ENCODE peak calls at places on chromosomes 7 and 10, in eight cellular contexts. N is breast epithelium, C is HL-60, V is fibroblast of lung, F is choroid plexus epithelial cell, D is right atrium auricular region, Y is left ventricle myocardium inferior, X is sigmoid colon. K is an unnamed sample.

GRCh38 chr7:96330193-96330592 is 8.3 kb upstream of the SLC25A13 start:
- DNase-seq in N (peak; percentile 44), C (no peak), V (no peak), F (peak; percentile 17), D (no peak), Y (no peak), X (no peak), K (no peak)

GRCh38 chr7:135811513-135811912 is 62.9 kb upstream of the FAM180A start:
- DNase-seq in N (no peak), C (no peak), V (no peak), F (no peak), D (no peak), Y (no peak), X (no peak), K (no peak)

GRCh38 chr10:6763417-6763816 is 183.3 kb upstream of the PRKCQ start:
- DNase-seq in N (no peak), C (no peak), V (no peak), F (no peak), D (no peak), Y (no peak), X (no peak), K (no peak)

GRCh38 chr7:79461660-79462059 is 8.2 kb upstream of the MAGI2 start:
- DNase-seq in N (no peak), C (no peak), V (peak; percentile 78), F (peak; percentile 87), D (no peak), Y (no peak), X (no peak), K (no peak)

GRCh38 chr7:23334482-23335056 is 35.4 kb downstream of the MALSU1 start:
- DNase-seq in N (peak; percentile 68), C (no peak), V (peak; percentile 98), F (peak; percentile 94), D (no peak), Y (no peak), X (no peak), K (peak; percentile 98)

GRCh38 chr7:94042381-94042780 is 38.2 kb upstream of the BET1 start:
- DNase-seq in N (no peak), C (no peak), V (no peak), F (no peak), D (no peak), Y (no peak), X (no peak), K (no peak)

GRCh38 chr7:131234719-131235488 is 92.8 kb upstream of the MKLN1 start:
- DNase-seq in N (no peak), C (no peak), V (peak; percentile 36), F (peak; percentile 54), D (no peak), Y (no peak), X (no peak), K (no peak)

GRCh38 chr7:95874541-95875265 is 102.3 kb downstream of the DYNC1I1 start:
- DNase-seq in N (no peak), C (no peak), V (no peak), F (no peak), D (no peak), Y (no peak), X (no peak), K (no peak)

GRCh38 chr10:86100581-86101061 is 266.0 kb downstream of the GRID1 start:
- DNase-seq in N (no peak), C (peak; percentile 18), V (peak; percentile 7), F (peak; percentile 2), D (no peak), Y (no peak), X (no peak), K (no peak)

GRCh38 chr10:3747984-3748383 is 37.0 kb downstream of the KLF6 start:
- DNase-seq in N (no peak), C (no peak), V (no peak), F (peak; percentile 38), D (no peak), Y (no peak), X (no peak), K (no peak)

GRCh38 chr7:16428672-16429071 is 7.3 kb upstream of the CRPPA start:
- DNase-seq in N (no peak), C (no peak), V (peak; percentile 90), F (peak; percentile 60), D (no peak), Y (no peak), X (no peak), K (no peak)

GRCh38 chr7:45923290-45923689 is 2.2 kb upstream of the IGFBP3 start:
- DNase-seq in N (no peak), C (no peak), V (peak; percentile 65), F (peak; percentile 84), D (peak; percentile 84), Y (peak; percentile 78), X (peak; percentile 85), K (peak; percentile 59)

GRCh38 chr10:22988581-22989360 is 60.9 kb downstream of the ARMC3 start:
- DNase-seq in N (peak; percentile 47), C (peak; percentile 10), V (peak; percentile 32), F (peak; percentile 73), D (peak; percentile 69), Y (peak; percentile 27), X (peak; percentile 73), K (peak; percentile 43)

GRCh38 chr7:137980308-137980707 is 21.6 kb downstream of the CREB3L2 start:
- DNase-seq in N (no peak), C (no peak), V (no peak), F (no peak), D (no peak), Y (no peak), X (no peak), K (no peak)

GRCh38 chr7:143910473-143911248 is 8.7 kb upstream of the TCAF1 start:
- DNase-seq in N (no peak), C (no peak), V (no peak), F (peak; percentile 39), D (no peak), Y (no peak), X (no peak), K (no peak)

GRCh38 chr7:132394283-132395003 is 181.8 kb downstream of the PLXNA4 start:
- DNase-seq in N (no peak), C (no peak), V (no peak), F (no peak), D (no peak), Y (no peak), X (no peak), K (no peak)

GRCh38 chr7:149773446-149774236 is at the start of gene ZNF467:
- DNase-seq in N (peak; percentile 48), C (peak; percentile 63), V (peak; percentile 20), F (peak; percentile 17), D (peak; percentile 64), Y (peak; percentile 79), X (peak; percentile 90), K (no peak)

GRCh38 chr10:72846225-72846624 is 47.3 kb upstream of the OIT3 start:
- DNase-seq in N (no peak), C (no peak), V (peak; percentile 90), F (peak; percentile 80), D (no peak), Y (no peak), X (no peak), K (peak; percentile 53)

GRCh38 chr10:114389429-114389828 is 14.9 kb downstream of the AFAP1L2 start:
- DNase-seq in N (peak; percentile 50), C (no peak), V (peak; percentile 87), F (peak; percentile 87), D (no peak), Y (no peak), X (peak; percentile 80), K (peak; percentile 65)

GRCh38 chr7:12926236-12926635 is 238.8 kb downstream of the ARL4A start:
- DNase-seq in N (no peak), C (no peak), V (no peak), F (peak; percentile 47), D (no peak), Y (no peak), X (no peak), K (no peak)

GRCh38 chr10:82564353-82565218 is 689.6 kb downstream of the NRG3 start:
- DNase-seq in N (no peak), C (no peak), V (peak; percentile 10), F (no peak), D (no peak), Y (no peak), X (no peak), K (no peak)

DNA sequence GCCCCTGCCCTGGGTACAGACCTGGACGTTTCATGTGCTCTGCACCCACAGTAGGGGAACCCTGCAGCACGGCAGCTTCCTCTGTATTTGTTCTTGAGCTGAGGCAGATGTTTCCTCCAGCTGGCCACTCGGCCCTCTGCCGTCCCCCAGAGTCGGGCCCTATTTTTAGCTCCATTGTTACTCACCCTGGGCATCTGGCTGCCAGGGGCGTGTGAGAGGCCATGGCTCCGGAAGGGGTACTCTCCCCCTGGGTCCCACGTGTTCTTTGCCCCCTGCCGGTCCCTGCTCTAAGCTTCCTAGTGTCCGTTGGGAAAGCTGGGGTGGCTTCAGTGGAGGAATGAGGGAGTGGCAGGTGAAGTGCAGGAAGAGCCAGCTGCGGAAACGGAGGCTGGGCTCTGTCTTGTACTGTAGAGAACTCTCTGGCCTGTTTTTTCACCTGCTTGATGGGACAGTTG is 30.4 kb downstream of the PALD1 start:
- DNase-seq in N (no peak), C (no peak), V (peak; percentile 18), F (no peak), D (peak; percentile 65), Y (peak; percentile 72), X (peak; percentile 84), K (no peak)
- TF ChIP-seq CTCF in N (no peak), C (no peak), V (no peak), F (no peak), D (no peak), Y (no peak), X (no peak), K (no peak)

GRCh38 chr7:106597751-106598619 is 63.0 kb downstream of the CCDC71L start:
- DNase-seq in N (no peak), C (no peak), V (no peak), F (no peak), D (no peak), Y (no peak), X (no peak), K (no peak)
- H3K4me3 ChIP-seq in N (peak overlapping the region; percentile 13), C (no peak overlapping the region), V (peak overlapping the region; percentile 26), F (peak overlapping the region; percentile 67), D (peak overlapping the region; percentile 39), Y (peak overlapping the region; percentile 65), X (peak overlapping the region; percentile 39), K (peak overlapping the region; percentile 41)

DNA sequence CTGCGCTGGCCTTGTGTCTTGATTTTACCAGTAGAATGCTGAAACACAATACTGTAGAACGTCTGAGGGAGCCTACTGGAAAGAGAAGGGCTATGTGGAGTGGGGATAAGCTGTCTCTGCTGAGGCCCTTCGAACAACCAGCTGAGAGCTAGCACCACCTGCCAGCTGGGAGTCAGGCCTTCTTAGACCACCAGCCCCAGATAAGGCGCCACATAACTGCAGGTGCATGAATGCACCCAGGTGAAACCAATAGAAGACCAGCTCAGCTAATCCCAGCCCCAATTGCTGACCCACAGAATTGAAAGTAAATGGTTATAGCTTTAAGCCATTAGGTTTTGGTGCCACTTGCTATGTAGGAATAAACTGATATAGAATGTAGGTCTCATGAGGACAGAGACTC is 438.4 kb downstream of the ADRA2A start:
- DNase-seq in N (no peak), C (no peak), V (no peak), F (no peak), D (no peak), Y (no peak), X (no peak), K (no peak)
- TF ChIP-seq CTCF in N (no peak), C (no peak), V (no peak), F (no peak), D (no peak), Y (no peak), X (no peak), K (no peak)

GRCh38 chr10:75678527-75678926 is 247.1 kb downstream of the LRMDA start:
- DNase-seq in N (no peak), C (no peak), V (no peak), F (no peak), D (no peak), Y (no peak), X (no peak), K (no peak)

GRCh38 chr10:75672272-75672671 is 240.8 kb downstream of the LRMDA start:
- DNase-seq in N (no peak), C (no peak), V (no peak), F (no peak), D (no peak), Y (no peak), X (no peak), K (no peak)

GRCh38 chr10:75672842-75673241 is 241.4 kb downstream of the LRMDA start:
- DNase-seq in N (no peak), C (no peak), V (peak; percentile 46), F (peak; percentile 8), D (no peak), Y (no peak), X (no peak), K (no peak)
- H3K4me3 ChIP-seq in N (no peak overlapping the region), C (no peak overlapping the region), V (no peak overlapping the region), F (no peak overlapping the region), D (no peak overlapping the region), Y (no peak overlapping the region), X (no peak overlapping the region), K (no peak overlapping the region)

K was measured in astrocyte of the cerebellum.